ENCODE peak calls at places on chromosomes 4 and X, in five cellular contexts. One of them, this sample, is unnamed.
A peak's percentile ranks its signal among the peaks of the same experiment; 100 is the strongest.

GRCh38 chr4:68905598-68906237 is 45.9 kb downstream of the UGT2A3 start:
- DNase-seq in glutamatergic neuron: no peak
- DNase-seq in adipocyte: no peak
- DNase-seq in effector memory CD8-positive, alpha-beta T cell: no peak
- DNase-seq in NCI-H1417: peak; percentile 62
- DNase-seq in this sample: no peak

GRCh38 chr4:26248647-26249046 is 72.2 kb upstream of the RBPJ start:
- DNase-seq in adipocyte: peak; percentile 75
- DNase-seq in effector memory CD8-positive, alpha-beta T cell: no peak
- DNase-seq in glutamatergic neuron: no peak
- DNase-seq in NCI-H1417: peak; percentile 23
- DNase-seq in this sample: peak; percentile 81

GRCh38 chr4:159010563-159011260 is 92.2 kb upstream of the RAPGEF2 start:
- DNase-seq in NCI-H1417: peak; percentile 69
- DNase-seq in effector memory CD8-positive, alpha-beta T cell: no peak
- DNase-seq in glutamatergic neuron: no peak
- DNase-seq in adipocyte: peak; percentile 77
- DNase-seq in this sample: peak; percentile 86

GRCh38 chr4:179624768-179625181 is 2182.5 kb upstream of the AGA start:
- DNase-seq in NCI-H1417: no peak
- DNase-seq in effector memory CD8-positive, alpha-beta T cell: no peak
- DNase-seq in glutamatergic neuron: no peak
- DNase-seq in adipocyte: peak; percentile 65
- DNase-seq in this sample: peak; percentile 9

GRCh38 chr4:136203199-136203598 is 1329.1 kb downstream of the PCDH18 start:
- DNase-seq in effector memory CD8-positive, alpha-beta T cell: no peak
- DNase-seq in glutamatergic neuron: no peak
- DNase-seq in adipocyte: no peak
- DNase-seq in NCI-H1417: no peak
- DNase-seq in this sample: no peak

GRCh38 chr4:127993150-127993549 is 27.9 kb downstream of the ABHD18 start:
- DNase-seq in glutamatergic neuron: no peak
- DNase-seq in effector memory CD8-positive, alpha-beta T cell: no peak
- DNase-seq in NCI-H1417: no peak
- DNase-seq in adipocyte: no peak
- DNase-seq in this sample: no peak

GRCh38 chr4:169312690-169313422 is 42.1 kb upstream of the SH3RF1 start:
- DNase-seq in glutamatergic neuron: no peak
- DNase-seq in adipocyte: no peak
- DNase-seq in NCI-H1417: no peak
- DNase-seq in effector memory CD8-positive, alpha-beta T cell: no peak
- DNase-seq in this sample: no peak

GRCh38 chr4:146582864-146583263 is 55.8 kb upstream of the POU4F2 start:
- DNase-seq in effector memory CD8-positive, alpha-beta T cell: no peak
- DNase-seq in adipocyte: no peak
- DNase-seq in NCI-H1417: no peak
- DNase-seq in glutamatergic neuron: no peak
- DNase-seq in this sample: peak; percentile 13

GRCh38 chr4:88106205-88106604 is 52.2 kb downstream of the ABCG2 start:
- DNase-seq in glutamatergic neuron: no peak
- DNase-seq in adipocyte: no peak
- DNase-seq in NCI-H1417: no peak
- DNase-seq in effector memory CD8-positive, alpha-beta T cell: no peak
- DNase-seq in this sample: no peak

GRCh38 chr4:15778742-15779231 is 659 bp downstream of the CD38 start:
- DNase-seq in adipocyte: peak; percentile 25
- DNase-seq in NCI-H1417: peak; percentile 24
- DNase-seq in effector memory CD8-positive, alpha-beta T cell: peak; percentile 49
- DNase-seq in glutamatergic neuron: no peak
- DNase-seq in this sample: peak; percentile 14

GRCh38 chr4:4383085-4383484 is 3.8 kb upstream of the NSG1 start:
- DNase-seq in glutamatergic neuron: no peak
- DNase-seq in NCI-H1417: no peak
- DNase-seq in adipocyte: no peak
- DNase-seq in effector memory CD8-positive, alpha-beta T cell: no peak
- DNase-seq in this sample: no peak

GRCh38 chr4:5722328-5722727 is 11.3 kb downstream of the EVC start:
- DNase-seq in glutamatergic neuron: no peak
- DNase-seq in adipocyte: peak; percentile 52
- DNase-seq in NCI-H1417: no peak
- DNase-seq in effector memory CD8-positive, alpha-beta T cell: no peak
- DNase-seq in this sample: no peak

GRCh38 chr4:13953083-13953482 is 325.6 kb upstream of the BOD1L1 start:
- DNase-seq in adipocyte: no peak
- DNase-seq in glutamatergic neuron: no peak
- DNase-seq in NCI-H1417: no peak
- DNase-seq in effector memory CD8-positive, alpha-beta T cell: no peak
- DNase-seq in this sample: no peak

GRCh38 chr4:46073778-46074177 is 50.1 kb downstream of the GABRG1 start:
- DNase-seq in adipocyte: no peak
- DNase-seq in effector memory CD8-positive, alpha-beta T cell: no peak
- DNase-seq in NCI-H1417: no peak
- DNase-seq in glutamatergic neuron: no peak
- DNase-seq in this sample: no peak

GRCh38 chrX:115409551-115409950 is 120.0 kb downstream of the LUZP4 start:
- DNase-seq in effector memory CD8-positive, alpha-beta T cell: no peak
- DNase-seq in NCI-H1417: no peak
- DNase-seq in adipocyte: peak; percentile 23
- DNase-seq in glutamatergic neuron: no peak
- DNase-seq in this sample: no peak

GRCh38 chr4:116618638-116619037 is 466.7 kb downstream of the TRAM1L1 start:
- DNase-seq in glutamatergic neuron: no peak
- DNase-seq in NCI-H1417: no peak
- DNase-seq in adipocyte: no peak
- DNase-seq in effector memory CD8-positive, alpha-beta T cell: no peak
- DNase-seq in this sample: no peak

GRCh38 chrX:13898084-13898483 is 81.2 kb upstream of the GPM6B start:
- DNase-seq in adipocyte: peak; percentile 23
- DNase-seq in effector memory CD8-positive, alpha-beta T cell: no peak
- DNase-seq in NCI-H1417: no peak
- DNase-seq in glutamatergic neuron: peak; percentile 26
- DNase-seq in this sample: peak; percentile 32

GRCh38 chrX:12245650-12246645 is 107.7 kb downstream of the FRMPD4 start:
- DNase-seq in NCI-H1417: no peak
- DNase-seq in glutamatergic neuron: no peak
- DNase-seq in adipocyte: peak; percentile 41
- DNase-seq in effector memory CD8-positive, alpha-beta T cell: no peak
- DNase-seq in this sample: no peak

GRCh38 chr4:113810906-113811305 is 49.4 kb upstream of the CAMK2D start:
- DNase-seq in adipocyte: peak; percentile 55
- DNase-seq in glutamatergic neuron: no peak
- DNase-seq in NCI-H1417: no peak
- DNase-seq in effector memory CD8-positive, alpha-beta T cell: no peak
- DNase-seq in this sample: no peak

GRCh38 chrX:16162391-16162790 is 4.9 kb upstream of the MAGEB17 start:
- DNase-seq in glutamatergic neuron: no peak
- DNase-seq in adipocyte: no peak
- DNase-seq in NCI-H1417: no peak
- DNase-seq in effector memory CD8-positive, alpha-beta T cell: no peak
- DNase-seq in this sample: no peak

GRCh38 chr4:6868386-6868785 is 41.2 kb upstream of the TBC1D14 start:
- DNase-seq in glutamatergic neuron: no peak
- DNase-seq in NCI-H1417: no peak
- DNase-seq in effector memory CD8-positive, alpha-beta T cell: no peak
- DNase-seq in adipocyte: no peak
- DNase-seq in this sample: no peak

GRCh38 chrX:95058815-95059214 is 1384.8 kb downstream of the FAM133A start:
- DNase-seq in glutamatergic neuron: no peak
- DNase-seq in effector memory CD8-positive, alpha-beta T cell: no peak
- DNase-seq in NCI-H1417: no peak
- DNase-seq in adipocyte: peak; percentile 79
- DNase-seq in this sample: no peak

GRCh38 chr4:15912961-15913630 is 25.4 kb downstream of the FGFBP1 start:
- DNase-seq in adipocyte: no peak
- DNase-seq in NCI-H1417: no peak
- DNase-seq in effector memory CD8-positive, alpha-beta T cell: no peak
- DNase-seq in glutamatergic neuron: no peak
- DNase-seq in this sample: no peak

GRCh38 chrX:56233682-56234081 is 1.5 kb downstream of the KLF8 start:
- DNase-seq in glutamatergic neuron: peak; percentile 19
- DNase-seq in effector memory CD8-positive, alpha-beta T cell: no peak
- DNase-seq in adipocyte: no peak
- DNase-seq in NCI-H1417: no peak
- DNase-seq in this sample: no peak

GRCh38 chr4:39469429-39470077 is 10.7 kb downstream of the LIAS start:
- DNase-seq in NCI-H1417: peak; percentile 29
- DNase-seq in glutamatergic neuron: peak; percentile 42
- DNase-seq in adipocyte: peak; percentile 95
- DNase-seq in effector memory CD8-positive, alpha-beta T cell: no peak
- DNase-seq in this sample: peak; percentile 63

GRCh38 chr4:101271516-101271915 is 75.8 kb downstream of the PPP3CA start:
- DNase-seq in NCI-H1417: no peak
- DNase-seq in effector memory CD8-positive, alpha-beta T cell: no peak
- DNase-seq in glutamatergic neuron: no peak
- DNase-seq in adipocyte: no peak
- DNase-seq in this sample: peak; percentile 39

GRCh38 chrX:19672211-19672814 is 157.0 kb upstream of the MAP3K15 start:
- DNase-seq in effector memory CD8-positive, alpha-beta T cell: no peak
- DNase-seq in glutamatergic neuron: no peak
- DNase-seq in NCI-H1417: no peak
- DNase-seq in adipocyte: no peak
- DNase-seq in this sample: no peak

GRCh38 chrX:19987856-19988255 is 3.0 kb downstream of the BCLAF3 start:
- DNase-seq in adipocyte: no peak
- DNase-seq in glutamatergic neuron: no peak
- DNase-seq in NCI-H1417: no peak
- DNase-seq in effector memory CD8-positive, alpha-beta T cell: no peak
- DNase-seq in this sample: no peak

GRCh38 chr4:94338681-94339351 is 3.8 kb downstream of the HPGDS start:
- DNase-seq in glutamatergic neuron: no peak
- DNase-seq in adipocyte: no peak
- DNase-seq in effector memory CD8-positive, alpha-beta T cell: no peak
- DNase-seq in NCI-H1417: no peak
- DNase-seq in this sample: no peak

GRCh38 chr4:181957088-181957487 is 286.1 kb upstream of the TENM3 start:
- DNase-seq in glutamatergic neuron: no peak
- DNase-seq in adipocyte: peak; percentile 83
- DNase-seq in NCI-H1417: no peak
- DNase-seq in effector memory CD8-positive, alpha-beta T cell: no peak
- DNase-seq in this sample: peak; percentile 75

GRCh38 chr4:153763404-153763803 is 3.6 kb upstream of the RNF175 start:
- DNase-seq in NCI-H1417: no peak
- DNase-seq in glutamatergic neuron: no peak
- DNase-seq in adipocyte: peak; percentile 20
- DNase-seq in effector memory CD8-positive, alpha-beta T cell: no peak
- DNase-seq in this sample: peak; percentile 4

GRCh38 chrX:119516157-119516702 is 48.0 kb downstream of the SLC25A5 start:
- DNase-seq in NCI-H1417: peak; percentile 59
- DNase-seq in effector memory CD8-positive, alpha-beta T cell: peak; percentile 38
- DNase-seq in glutamatergic neuron: no peak
- DNase-seq in adipocyte: peak; percentile 83
- DNase-seq in this sample: peak; percentile 71

GRCh38 chr4:186781032-186781917 is 57.6 kb upstream of the FAT1 start:
- DNase-seq in glutamatergic neuron: no peak
- DNase-seq in effector memory CD8-positive, alpha-beta T cell: no peak
- DNase-seq in NCI-H1417: no peak
- DNase-seq in adipocyte: peak; percentile 50
- DNase-seq in this sample: no peak

GRCh38 chrX:107731831-107732502 is 43.6 kb downstream of the TSC22D3 start:
- DNase-seq in adipocyte: peak; percentile 65
- DNase-seq in glutamatergic neuron: no peak
- DNase-seq in effector memory CD8-positive, alpha-beta T cell: no peak
- DNase-seq in NCI-H1417: peak; percentile 25
- DNase-seq in this sample: peak; percentile 88

GRCh38 chr4:185742766-185743165 is 69.2 kb downstream of the SORBS2 start:
- DNase-seq in effector memory CD8-positive, alpha-beta T cell: no peak
- DNase-seq in glutamatergic neuron: no peak
- DNase-seq in adipocyte: no peak
- DNase-seq in NCI-H1417: no peak
- DNase-seq in this sample: peak; percentile 44

GRCh38 chrX:108020631-108021030 is 24.2 kb upstream of the VSIG1 start:
- DNase-seq in glutamatergic neuron: no peak
- DNase-seq in effector memory CD8-positive, alpha-beta T cell: no peak
- DNase-seq in adipocyte: peak; percentile 41
- DNase-seq in NCI-H1417: peak; percentile 7
- DNase-seq in this sample: peak; percentile 1

GRCh38 chr4:135319685-135320084 is 1118.1 kb upstream of the PABPC4L start:
- DNase-seq in glutamatergic neuron: no peak
- DNase-seq in NCI-H1417: no peak
- DNase-seq in effector memory CD8-positive, alpha-beta T cell: no peak
- DNase-seq in adipocyte: no peak
- DNase-seq in this sample: no peak

GRCh38 chr4:625631-626031 is 258 bp downstream of the PDE6B start:
- DNase-seq in adipocyte: no peak
- DNase-seq in glutamatergic neuron: no peak
- DNase-seq in effector memory CD8-positive, alpha-beta T cell: no peak
- DNase-seq in NCI-H1417: no peak
- DNase-seq in this sample: no peak